ENCODE peak calls at places on chromosomes 6 and 20, in four cellular contexts. X is breast epithelium, K is SJSA1, R is heart left ventricle. G is an unnamed sample.

GRCh38 chr6:4036581-4036980 is 42.4 kb downstream of the FAM217A start:
- DNase-seq in X (no peak), K (no peak), R (no peak), G (no peak)

GRCh38 chr6:73943930-73944652 is 248.1 kb downstream of the CD109 start:
- DNase-seq in X (no peak), K (no peak), R (no peak), G (no peak)

GRCh38 chr6:170435766-170436165 is 117.3 kb downstream of the PSMB1 start:
- DNase-seq in R (no peak), X (no peak), K (no peak), G (no peak)

GRCh38 chr6:35550437-35550836 is 37.7 kb upstream of the TULP1 start:
- DNase-seq in X (no peak), R (no peak), K (no peak), G (no peak)

GRCh38 chr20:12177657-12178293 is 260.1 kb downstream of the BTBD3 start:
- DNase-seq in X (no peak), R (no peak), K (no peak), G (peak; percentile 28)

GRCh38 chr6:108720798-108721197 is 127.4 kb upstream of the ARMC2 start:
- DNase-seq in R (no peak), X (no peak), K (no peak), G (no peak)

GRCh38 chr6:52696418-52696817 is 25.5 kb downstream of the TMEM14A start:
- DNase-seq in X (no peak), K (no peak), R (no peak), G (no peak)

GRCh38 chr6:18985958-18986357 is 598.8 kb downstream of the RNF144B start:
- DNase-seq in R (no peak), K (no peak), X (no peak), G (no peak)

GRCh38 chr6:84809504-84809903 is 45.1 kb upstream of the TBX18 start:
- DNase-seq in X (no peak), K (no peak), R (no peak), G (no peak)

GRCh38 chr20:47126709-47127108 is 229.8 kb downstream of the ZMYND8 start:
- DNase-seq in X (no peak), R (no peak), K (peak; percentile 64), G (peak; percentile 21)

GRCh38 chr6:16684896-16685554 is 76.2 kb downstream of the ATXN1 start:
- DNase-seq in K (peak; percentile 60), R (no peak), X (no peak), G (peak; percentile 97)

GRCh38 chr6:15312500-15312899 is 66.6 kb downstream of the JARID2 start:
- DNase-seq in K (peak; percentile 55), X (no peak), R (no peak), G (no peak)

GRCh38 chr20:11995750-11996567 is 78.3 kb downstream of the BTBD3 start:
- DNase-seq in K (peak; percentile 44), R (no peak), X (no peak), G (peak; percentile 89)

GRCh38 chr20:33812673-33813462 is 1.7 kb downstream of the CHMP4B start:
- DNase-seq in X (no peak), K (no peak), R (no peak), G (peak; percentile 31)

GRCh38 chr6:46573140-46573539 is 79.5 kb downstream of the CYP39A1 start:
- DNase-seq in X (no peak), K (no peak), R (no peak), G (no peak)

GRCh38 chr6:157456524-157456829 is 75.5 kb downstream of the ZDHHC14 start:
- DNase-seq in R (no peak), K (no peak), X (no peak), G (no peak)

GRCh38 chr6:150079604-150080003 is 10.7 kb upstream of the ULBP3 start:
- DNase-seq in X (no peak), K (no peak), R (no peak), G (no peak)

GRCh38 chr6:14665827-14666724 is 548.5 kb downstream of the CD83 start:
- DNase-seq in X (no peak), R (no peak), K (peak; percentile 13), G (peak; percentile 94)

GRCh38 chr20:64104667-64105451 is 2.5 kb downstream of the NPBWR2 start:
- DNase-seq in X (no peak), K (no peak), R (peak; percentile 12), G (no peak)

GRCh38 chr6:161917645-161918044 is 643.8 kb upstream of the AGPAT4 start:
- DNase-seq in K (no peak), R (no peak), X (no peak), G (no peak)

GRCh38 chr20:1465470-1466210 is 1.0 kb downstream of the NSFL1C start:
- DNase-seq in R (no peak), K (no peak), X (no peak), G (peak; percentile 65)

GRCh38 chr6:64170326-64170725 is 534.7 kb downstream of the PHF3 start:
- DNase-seq in X (no peak), K (no peak), R (no peak), G (no peak)

GRCh38 chr6:85810558-85810957 is 167.9 kb upstream of the SYNCRIP start:
- DNase-seq in K (no peak), X (no peak), R (no peak), G (no peak)

GRCh38 chr6:6811151-6812002 is 222.9 kb downstream of the LY86 start:
- DNase-seq in K (peak; percentile 71), R (peak; percentile 59), X (peak; percentile 62), G (peak; percentile 99)

GRCh38 chr6:109069746-109070145 is 24.9 kb downstream of the SESN1 start:
- DNase-seq in R (no peak), X (no peak), K (no peak), G (no peak)

GRCh38 chr6:137519629-137520176 is 25.5 kb upstream of the OLIG3 start:
- DNase-seq in K (no peak), R (no peak), X (no peak), G (no peak)

GRCh38 chr6:17032595-17033591 is 69.0 kb upstream of the STMND1 start:
- DNase-seq in K (peak; percentile 80), R (peak; percentile 65), X (peak; percentile 65), G (peak; percentile 89)

GRCh38 chr6:125363360-125364121 is 61.8 kb upstream of the HDDC2 start:
- DNase-seq in K (peak; percentile 82), R (peak; percentile 82), X (no peak), G (peak; percentile 21)

GRCh38 chr6:20349225-20349624 is 52.5 kb upstream of the E2F3 start:
- DNase-seq in K (no peak), R (no peak), X (no peak), G (no peak)

GRCh38 chr6:1481326-1481725 is 92.0 kb downstream of the FOXF2 start:
- DNase-seq in K (peak; percentile 89), X (no peak), R (no peak), G (peak; percentile 87)

GRCh38 chr6:161748535-161749386 is 474.9 kb upstream of the AGPAT4 start:
- DNase-seq in R (no peak), X (no peak), K (peak; percentile 4), G (no peak)

GRCh38 chr6:169454204-169454871 is 200.7 kb upstream of the THBS2 start:
- DNase-seq in X (no peak), K (peak; percentile 82), R (no peak), G (peak; percentile 16)

GRCh38 chr6:4883298-4883697 is 107.1 kb downstream of the CDYL start:
- DNase-seq in X (no peak), K (no peak), R (no peak), G (no peak)

GRCh38 chr20:23350855-23351838 is 556 bp downstream of the NXT1 start:
- DNase-seq in K (peak; percentile 53), R (peak; percentile 49), X (no peak), G (peak; percentile 67)

GRCh38 chr6:32933661-32934085 is 7.2 kb downstream of the HLA-DMB start:
- DNase-seq in X (peak; percentile 72), K (peak; percentile 68), R (peak; percentile 77), G (peak; percentile 40)

GRCh38 chr6:169424821-169425240 is 171.2 kb upstream of the THBS2 start:
- DNase-seq in K (no peak), R (no peak), X (no peak), G (no peak)

GRCh38 chr20:41009960-41010359 is 18.7 kb upstream of the TOP1 start:
- DNase-seq in R (no peak), X (no peak), K (no peak), G (no peak)

GRCh38 chr20:54194724-54195438 is 13.0 kb upstream of the PFDN4 start:
- DNase-seq in K (no peak), X (no peak), R (no peak), G (peak; percentile 52)

GRCh38 chr20:17616480-17617211 is 46.8 kb downstream of the DSTN start:
- DNase-seq in R (peak; percentile 18), X (no peak), K (no peak), G (no peak)

GRCh38 chr20:17613328-17614175 is 43.7 kb downstream of the DSTN start:
- DNase-seq in K (no peak), R (no peak), X (no peak), G (no peak)

GRCh38 chr20:17615645-17616479 is 46.0 kb downstream of the DSTN start:
- DNase-seq in K (no peak), R (peak; percentile 20), X (no peak), G (no peak)

GRCh38 chr20:17614176-17614811 is 44.4 kb downstream of the DSTN start:
- DNase-seq in K (no peak), X (no peak), R (peak; percentile 79), G (no peak)

GRCh38 chr20:17614812-17615644 is 45.2 kb downstream of the DSTN start:
- DNase-seq in R (no peak), X (no peak), K (no peak), G (no peak)
- H3K4me1 ChIP-seq in R (peaks cover 71% of the 10 kb centered on the region), X (peaks cover 5% of the 10 kb centered on the region), K (peaks cover 22% of the 10 kb centered on the region), G (peaks cover 27% of the 10 kb centered on the region)

GRCh38 chr6:40962241-40962640 is 76.8 kb downstream of the UNC5CL start:
- DNase-seq in X (no peak), R (no peak), K (peak; percentile 88), G (peak; percentile 97)

GRCh38 chr6:40961831-40962230 is 77.2 kb downstream of the UNC5CL start:
- DNase-seq in K (no peak), R (no peak), X (no peak), G (no peak)

GRCh38 chr6:40965046-40965445 is 74.0 kb downstream of the UNC5CL start:
- DNase-seq in K (no peak), X (no peak), R (no peak), G (peak; percentile 44)

GRCh38 chr6:40960784-40961430 is 78.1 kb downstream of the UNC5CL start:
- DNase-seq in X (no peak), K (no peak), R (no peak), G (peak; percentile 52)

GRCh38 chr6:40963019-40963418 is 76.0 kb downstream of the UNC5CL start:
- DNase-seq in K (no peak), R (no peak), X (no peak), G (no peak)
- H3K4me1 ChIP-seq in K (peaks cover 40% of the 10 kb centered on the region), R (no peaks in the 10 kb centered on the region), X (no peaks in the 10 kb centered on the region), G (peaks cover 49% of the 10 kb centered on the region)

GRCh38 chr6:37177950-37178517 is 8.1 kb downstream of the PIM1 start:
- DNase-seq in X (no peak), K (no peak), R (no peak), G (no peak)
- H3K4me1 ChIP-seq in X (no peaks in the 10 kb centered on the region), K (no peaks in the 10 kb centered on the region), R (no peaks in the 10 kb centered on the region), G (no peaks in the 10 kb centered on the region)

GRCh38 chr20:38973546-38974120 is 11.5 kb downstream of the DHX35 start:
- DNase-seq in X (no peak), R (no peak), K (peak; percentile 44), G (peak; percentile 48)
- H3K4me1 ChIP-seq in X (no peaks in the 10 kb centered on the region), R (peaks cover 20% of the 10 kb centered on the region), K (peaks cover 43% of the 10 kb centered on the region), G (peaks cover 33% of the 10 kb centered on the region)

G was measured in mammary epithelial cell.